ENCODE peak calls at places on chromosomes 7 and 10, in seven cellular contexts. O, A, X, L, I, Z and Q are unnamed samples.

GRCh38 chr7:148650232-148650858 is 48.4 kb upstream of the CUL1 start:
- DNase-seq in X (no peak), O (no peak), L (no peak), Z (no peak), I (peak), A (no peak), Q (no peak)

GRCh38 chr10:61821153-61821552 is 80.3 kb upstream of the ARID5B start:
- DNase-seq in L (peak), O (no peak), A (no peak), Z (no peak), I (peak), X (no peak), Q (no peak)

GRCh38 chr7:43636093-43636492 is 53.2 kb downstream of the STK17A start:
- DNase-seq in Z (peak), A (no peak), X (no peak), O (no peak), I (peak), L (no peak), Q (no peak)

GRCh38 chr7:108603922-108604684 is 34.4 kb downstream of the DNAJB9 start:
- DNase-seq in Z (no peak), L (no peak), I (no peak), X (no peak), A (no peak), O (no peak), Q (no peak)

GRCh38 chr10:72367301-72367970 is 12.7 kb upstream of the DNAJB12 start:
- DNase-seq in X (no peak), Z (no peak), I (peak), A (no peak), O (no peak), L (no peak), Q (no peak)

GRCh38 chr10:86857097-86857825 is 100.2 kb downstream of the MMRN2 start:
- DNase-seq in X (no peak), O (no peak), Z (no peak), L (no peak), I (peak), A (no peak), Q (no peak)

GRCh38 chr10:79052311-79053080 is 16.3 kb upstream of the ZMIZ1 start:
- DNase-seq in O (no peak), L (no peak), Z (peak), A (no peak), X (peak), I (no peak), Q (peak)

GRCh38 chr10:77138541-77138940 is 499.1 kb downstream of the KCNMA1 start:
- DNase-seq in A (no peak), O (no peak), X (no peak), I (no peak), L (no peak), Z (no peak), Q (no peak)

GRCh38 chr7:125125315-125125714 is 195.7 kb upstream of the POT1 start:
- DNase-seq in I (no peak), X (no peak), L (no peak), O (no peak), Z (no peak), A (no peak), Q (no peak)